ENCODE peak calls at places on chromosomes 3 and 15, in five cellular contexts. A is GM10248, P is astrocyte of the spinal cord, V is endothelial cell of umbilical vein, B is AG10803. S is an unnamed sample.

GRCh38 chr15:60116456-60117089 is 112.5 kb downstream of the FOXB1 start:
- DNase-seq in V (no peak), P (no peak), A (no peak), B (no peak), S (no peak)

GRCh38 chr3:53218136-53218535 is 37.7 kb downstream of the TKT start:
- DNase-seq in A (no peak), V (no peak), P (no peak), B (no peak), S (no peak)

GRCh38 chr15:78859971-78860733 is 12.5 kb upstream of the MORF4L1 start:
- DNase-seq in P (peak), V (peak), B (peak), A (peak), S (peak)

GRCh38 chr15:60682115-60682514 is 203.2 kb upstream of the ICE2 start:
- DNase-seq in A (no peak), P (peak), B (peak), V (no peak), S (peak)

GRCh38 chr15:36356511-36356910 is 222.9 kb upstream of the CDIN1 start:
- DNase-seq in P (no peak), B (no peak), A (no peak), V (no peak), S (no peak)

GRCh38 chr15:98938105-98938417 is 69.5 kb downstream of the PGPEP1L start:
- DNase-seq in B (no peak), P (no peak), A (no peak), V (no peak), S (no peak)

GRCh38 chr3:142976621-142977398 is 13.3 kb upstream of the PAQR9 start:
- DNase-seq in A (no peak), V (peak), B (peak), P (peak), S (peak)

GRCh38 chr3:48599077-48599501 is 4.0 kb upstream of the COL7A1 start:
- DNase-seq in B (no peak), V (no peak), P (no peak), A (no peak), S (no peak)

GRCh38 chr15:31065824-31066223 is 35.7 kb downstream of the TRPM1 start:
- DNase-seq in A (no peak), B (no peak), V (no peak), P (no peak), S (no peak)

GRCh38 chr3:32278714-32279113 is 40.2 kb downstream of the CMTM8 start:
- DNase-seq in V (no peak), A (no peak), P (no peak), B (no peak), S (peak)

GRCh38 chr15:79076661-79077060 is 13.9 kb downstream of the RASGRF1 start:
- DNase-seq in V (no peak), A (no peak), B (no peak), P (no peak), S (no peak)

GRCh38 chr15:101528917-101529299 is 39.4 kb upstream of the PCSK6 start:
- DNase-seq in V (no peak), B (no peak), A (peak), P (no peak), S (no peak)

GRCh38 chr3:96813820-96814580 is 394 bp upstream of the EPHA6 start:
- DNase-seq in B (peak), A (peak), P (peak), V (peak), S (peak)

GRCh38 chr15:50168778-50169411 is 13.1 kb upstream of the SLC27A2 start:
- DNase-seq in P (no peak), V (no peak), B (no peak), A (no peak), S (no peak)

GRCh38 chr3:195847061-195847950 is 35.6 kb upstream of the MUC4 start:
- DNase-seq in A (no peak), B (peak), P (peak), V (no peak), S (peak)

GRCh38 chr3:2525968-2526367 is 427.3 kb downstream of the CNTN4 start:
- DNase-seq in V (no peak), B (no peak), P (no peak), A (no peak), S (no peak)

GRCh38 chr15:65082303-65082958 is 5.9 kb downstream of the KBTBD13 start:
- DNase-seq in B (no peak), V (no peak), A (no peak), P (no peak), S (no peak)

GRCh38 chr3:125437631-125438435 is 62.7 kb upstream of the ZNF148 start:
- DNase-seq in P (peak), B (peak), V (peak), A (peak), S (no peak)

GRCh38 chr3:184334470-184335158 is 2.8 kb upstream of the FAM131A start:
- DNase-seq in A (no peak), B (peak), P (peak), V (peak), S (peak)

GRCh38 chr3:170572665-170573253 is 13.1 kb downstream of the SLC7A14 start:
- DNase-seq in B (peak), P (peak), V (peak), A (peak), S (peak)

GRCh38 chr3:117898722-117899121 is 1135.9 kb downstream of the IGSF11 start:
- DNase-seq in P (no peak), V (peak), B (peak), A (no peak), S (no peak)

GRCh38 chr3:12681586-12682371 is 17.9 kb upstream of the RAF1 start:
- DNase-seq in V (no peak), B (peak), P (peak), A (no peak), S (peak)

GRCh38 chr15:40755821-40756220 is 767 bp upstream of the RMDN3 start:
- DNase-seq in B (no peak), P (no peak), V (no peak), A (no peak), S (no peak)

GRCh38 chr3:127747751-127748521 is 74.4 kb downstream of the MGLL start:
- DNase-seq in V (peak), A (no peak), P (peak), B (peak), S (peak)

GRCh38 chr15:90660195-90660995 is 56.8 kb upstream of the BLM start:
- DNase-seq in P (peak), V (no peak), A (peak), B (peak), S (peak)

GRCh38 chr3:150081084-150081483 is 110.4 kb upstream of the PFN2 start:
- DNase-seq in V (no peak), P (peak), B (peak), A (no peak), S (peak)

GRCh38 chr3:43071313-43071893 is 34.5 kb downstream of the POMGNT2 start:
- DNase-seq in P (no peak), A (no peak), B (no peak), V (no peak), S (no peak)

GRCh38 chr3:178131801-178132200 is 404.4 kb upstream of the KCNMB2 start:
- DNase-seq in V (no peak), P (peak), A (no peak), B (peak), S (no peak)

GRCh38 chr3:66115858-66116654 is 77.3 kb upstream of the MAGI1 start:
- DNase-seq in A (no peak), P (peak), V (peak), B (peak), S (peak)

GRCh38 chr3:153285194-153285641 is 123.2 kb downstream of the RAP2B start:
- DNase-seq in V (peak), A (no peak), B (peak), P (peak), S (peak)

GRCh38 chr3:38985981-38986380 is 65.8 kb downstream of the SCN11A start:
- DNase-seq in A (no peak), V (no peak), P (no peak), B (peak), S (peak)

GRCh38 chr3:66808891-66809578 is 189.1 kb upstream of the KBTBD8 start:
- DNase-seq in A (no peak), V (peak), P (no peak), B (no peak), S (no peak)

GRCh38 chr3:62570888-62571287 is 197.5 kb upstream of the FEZF2 start:
- DNase-seq in B (no peak), A (no peak), V (no peak), P (no peak), S (no peak)

DNA sequence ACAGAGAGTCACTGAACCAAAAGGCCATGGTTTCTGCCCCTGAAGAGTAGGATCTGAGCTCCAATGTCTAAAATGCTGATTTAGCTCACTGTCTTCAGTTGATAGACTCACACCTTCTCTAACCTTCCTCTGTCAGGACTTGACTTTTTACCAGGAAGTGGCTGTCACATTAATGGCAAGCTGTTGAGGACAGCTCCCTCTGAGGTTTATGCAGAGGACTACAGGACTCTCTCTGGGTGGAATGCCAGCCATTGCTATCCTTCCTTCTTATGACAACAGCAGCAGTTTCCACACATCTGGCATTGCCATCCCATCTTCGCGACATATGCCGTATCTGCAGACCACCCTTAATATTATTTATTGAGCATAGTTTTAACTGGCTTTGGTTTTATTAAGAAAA is 103.8 kb upstream of the PRICKLE2 start:
- DNase-seq in B (no peak), A (no peak), P (no peak), V (no peak), S (no peak)
- TF ChIP-seq CTCF in B (no peak), A (no peak), P (peak), V (no peak), S (no peak)

GRCh38 chr3:14371573-14372474 is 30.6 kb upstream of the SLC6A6 start:
- DNase-seq in V (peak), P (peak), B (peak), A (peak), S (peak)
- TF ChIP-seq CTCF in V (no peak), P (no peak), B (no peak), A (no peak), S (peak)

GRCh38 chr3:115784739-115785571 is 161.6 kb downstream of the GAP43 start:
- DNase-seq in B (peak), P (peak), V (peak), A (no peak), S (peak)
- TF ChIP-seq CTCF in B (no peak), P (no peak), V (no peak), A (no peak), S (peak)

GRCh38 chr3:55884066-55884465 is 397.0 kb upstream of the WNT5A start:
- DNase-seq in B (no peak), P (no peak), A (no peak), V (no peak), S (no peak)

GRCh38 chr3:55888282-55888855 is 401.3 kb upstream of the WNT5A start:
- DNase-seq in V (no peak), A (no peak), P (no peak), B (no peak), S (no peak)

GRCh38 chr3:55882006-55882405 is 394.9 kb upstream of the WNT5A start:
- DNase-seq in P (no peak), V (no peak), B (no peak), A (no peak), S (no peak)

GRCh38 chr3:55884491-55885285 is 397.6 kb upstream of the WNT5A start:
- DNase-seq in A (no peak), V (no peak), P (no peak), B (no peak), S (no peak)

GRCh38 chr3:55885721-55886120 is 398.6 kb upstream of the WNT5A start:
- DNase-seq in P (peak), A (no peak), V (peak), B (peak), S (no peak)
- TF ChIP-seq CTCF in P (no peak), A (no peak), V (no peak), B (peak), S (no peak)

DNA sequence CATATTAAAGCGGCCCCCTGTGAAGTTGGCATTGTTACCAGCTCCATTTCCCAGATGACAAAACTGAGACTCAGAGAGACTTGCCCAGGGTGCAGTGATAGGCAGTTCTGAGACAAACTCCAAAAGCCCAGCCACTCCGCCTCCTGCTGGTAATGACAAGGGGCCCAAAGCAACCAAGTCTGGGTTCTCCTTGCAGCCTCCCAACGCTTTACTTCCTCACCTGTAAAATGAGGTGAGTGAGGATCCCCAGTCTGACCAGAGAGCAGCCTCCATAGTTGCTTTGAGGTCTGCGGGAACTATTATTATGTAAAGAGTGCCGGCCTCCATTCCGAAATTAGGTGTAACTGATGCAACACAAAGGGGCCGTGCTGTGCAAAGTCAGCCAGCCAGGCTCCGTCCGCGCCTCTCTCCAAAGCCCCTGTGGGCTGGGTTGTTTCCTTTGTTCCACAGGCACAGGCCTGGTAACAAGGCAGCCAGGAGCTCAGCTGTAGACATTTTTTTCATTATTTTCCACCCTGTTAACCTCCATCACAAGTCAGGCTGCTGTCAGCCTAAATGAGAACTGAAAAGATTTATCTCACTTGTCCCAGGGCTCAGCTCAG is 139.1 kb upstream of the RAD18 start:
- DNase-seq in P (no peak), A (no peak), B (no peak), V (no peak), S (no peak)
- TF ChIP-seq CTCF in P (no peak), A (no peak), B (no peak), V (no peak), S (no peak)

DNA sequence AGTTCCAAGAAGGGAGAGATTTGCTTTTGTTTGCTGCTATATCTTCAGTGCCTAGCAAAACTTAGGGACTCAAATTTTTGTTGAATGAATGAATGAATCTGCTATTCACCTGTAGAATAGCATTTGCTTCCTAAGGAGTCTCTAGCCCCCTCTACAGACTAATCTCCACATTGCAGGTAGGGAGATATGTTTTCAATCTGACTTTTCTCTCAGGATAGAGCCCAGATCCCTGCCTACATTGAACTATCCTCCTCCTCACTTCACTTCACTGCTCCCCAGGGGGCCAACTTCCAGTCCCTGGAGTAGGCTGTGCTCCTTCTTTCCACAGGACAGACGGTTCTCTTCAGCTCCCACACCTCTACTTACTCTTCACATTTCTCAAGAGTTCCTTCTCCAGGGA is 81.9 kb upstream of the PTX3 start:
- DNase-seq in V (peak), P (peak), B (no peak), A (peak), S (peak)
- TF ChIP-seq CTCF in V (peak), P (peak), B (peak), A (peak), S (peak)

GRCh38 chr3:9280477-9281219 is 31.2 kb upstream of the SRGAP3 start:
- DNase-seq in P (peak), B (peak), A (no peak), V (no peak), S (no peak)
- TF ChIP-seq CTCF in P (no peak), B (no peak), A (no peak), V (no peak), S (no peak)

GRCh38 chr15:81338422-81339007 is 14.6 kb upstream of the STARD5 start:
- DNase-seq in B (peak), P (peak), V (peak), A (no peak), S (peak)

GRCh38 chr15:81336568-81336967 is 12.6 kb upstream of the STARD5 start:
- DNase-seq in V (peak), P (peak), B (peak), A (peak), S (peak)

GRCh38 chr15:81339321-81339720 is 15.4 kb upstream of the STARD5 start:
- DNase-seq in A (no peak), P (no peak), B (no peak), V (no peak), S (no peak)

GRCh38 chr15:81337241-81337640 is 13.3 kb upstream of the STARD5 start:
- DNase-seq in B (no peak), P (no peak), V (no peak), A (no peak), S (no peak)

GRCh38 chr15:81337713-81338157 is 13.8 kb upstream of the STARD5 start:
- DNase-seq in B (peak), V (no peak), P (no peak), A (no peak), S (no peak)
- TF ChIP-seq CTCF in B (no peak), V (no peak), P (no peak), A (no peak), S (no peak)

DNA sequence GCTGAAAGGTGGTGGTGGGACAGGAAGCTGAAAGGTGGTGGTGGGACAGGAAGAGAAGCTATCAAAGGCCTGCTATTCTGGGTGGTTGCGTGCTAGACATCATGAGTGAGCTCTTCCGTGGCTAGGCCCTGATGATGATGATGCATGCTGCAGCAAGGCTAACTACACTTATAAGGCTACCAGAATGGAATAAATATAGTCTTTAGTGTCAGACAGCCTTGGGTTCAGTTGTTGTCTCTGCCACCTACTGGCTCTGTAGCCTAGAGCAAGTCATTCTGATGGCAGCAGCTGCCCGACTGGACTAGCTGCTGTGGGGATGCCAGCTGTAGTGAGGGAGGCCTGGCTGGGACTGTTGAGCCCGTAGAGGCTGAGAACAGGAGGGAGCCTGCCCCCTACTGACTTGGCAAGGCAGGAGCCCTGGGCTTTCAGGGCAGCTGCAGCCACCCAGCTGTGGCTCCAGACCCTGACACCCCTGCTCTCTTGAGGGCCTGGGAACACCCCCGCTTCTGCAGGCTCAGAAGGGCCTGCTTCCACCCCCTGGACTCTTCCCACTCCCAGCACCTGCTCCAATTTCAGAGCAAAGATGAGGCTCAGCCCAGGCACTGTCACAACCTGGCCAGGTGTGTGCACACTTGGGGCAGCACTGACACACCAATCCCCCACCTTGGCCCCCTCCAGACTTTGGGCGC is 21.4 kb upstream of the ZBED2 start:
- DNase-seq in V (no peak), P (no peak), B (peak), A (peak), S (peak)
- TF ChIP-seq CTCF in V (no peak), P (no peak), B (peak), A (no peak), S (peak)

GRCh38 chr3:72250725-72251124 is 465.8 kb upstream of the PROK2 start:
- DNase-seq in V (no peak), P (no peak), A (no peak), B (no peak), S (no peak)
- TF ChIP-seq CTCF in V (no peak), P (no peak), A (no peak), B (no peak), S (no peak)

S was measured in HFFc6.